ENCODE peak calls at places on chromosomes 6 and 20, in four cellular contexts. One of them, this sample, is unnamed.

GRCh38 chr6:112338310-112338709 is 8.8 kb upstream of the RFPL4B start:
- DNase-seq in GM12878: no peak
- DNase-seq in K562: no peak
- DNase-seq in HL-60: no peak
- DNase-seq in this sample: no peak

GRCh38 chr6:1608976-1609661 is 596 bp upstream of the FOXC1 start:
- DNase-seq in HL-60: no peak
- DNase-seq in GM12878: no peak
- DNase-seq in K562: no peak
- DNase-seq in this sample: no peak

GRCh38 chr6:15464211-15464725 is 198.6 kb downstream of the DTNBP1 start:
- DNase-seq in GM12878: no peak
- DNase-seq in HL-60: peak
- DNase-seq in K562: peak
- DNase-seq in this sample: no peak

GRCh38 chr6:87431263-87431662 is 23.5 kb downstream of the CFAP206 start:
- DNase-seq in GM12878: no peak
- DNase-seq in K562: no peak
- DNase-seq in HL-60: no peak
- DNase-seq in this sample: no peak

GRCh38 chr6:35931120-35931561 is 10.2 kb upstream of the SRPK1 start:
- DNase-seq in HL-60: no peak
- DNase-seq in K562: no peak
- DNase-seq in GM12878: no peak
- DNase-seq in this sample: no peak

GRCh38 chr6:97136644-97137358 is 146.2 kb downstream of the MMS22L start:
- DNase-seq in GM12878: peak
- DNase-seq in K562: no peak
- DNase-seq in HL-60: no peak
- DNase-seq in this sample: no peak

GRCh38 chr6:97923249-97923648 is 640.2 kb upstream of the MMS22L start:
- DNase-seq in K562: no peak
- DNase-seq in GM12878: no peak
- DNase-seq in HL-60: no peak
- DNase-seq in this sample: no peak

GRCh38 chr6:15962449-15962764 is 166.5 kb upstream of the MYLIP start:
- DNase-seq in GM12878: no peak
- DNase-seq in K562: no peak
- DNase-seq in HL-60: no peak
- DNase-seq in this sample: peak

GRCh38 chr20:41181567-41181966 is 44.2 kb downstream of the PLCG1 start:
- DNase-seq in HL-60: no peak
- DNase-seq in GM12878: no peak
- DNase-seq in K562: no peak
- DNase-seq in this sample: no peak

GRCh38 chr6:71468038-71468437 is 179.4 kb downstream of the OGFRL1 start:
- DNase-seq in HL-60: no peak
- DNase-seq in K562: no peak
- DNase-seq in GM12878: no peak
- DNase-seq in this sample: no peak

GRCh38 chr6:16130932-16131387 is 2.1 kb downstream of the MYLIP start:
- DNase-seq in GM12878: peak
- DNase-seq in HL-60: peak
- DNase-seq in K562: peak
- DNase-seq in this sample: peak

GRCh38 chr6:22826961-22827360 is 257.6 kb downstream of the HDGFL1 start:
- DNase-seq in HL-60: no peak
- DNase-seq in K562: no peak
- DNase-seq in GM12878: no peak
- DNase-seq in this sample: no peak

GRCh38 chr20:13771853-13772453 is 12.8 kb downstream of the ESF1 start:
- DNase-seq in HL-60: no peak
- DNase-seq in GM12878: no peak
- DNase-seq in K562: peak
- DNase-seq in this sample: no peak

GRCh38 chr6:88380083-88380482 is 213.9 kb upstream of the CNR1 start:
- DNase-seq in GM12878: no peak
- DNase-seq in K562: no peak
- DNase-seq in HL-60: peak
- DNase-seq in this sample: no peak

GRCh38 chr20:61640171-61640570 is 388.1 kb downstream of the CDH4 start:
- DNase-seq in K562: no peak
- DNase-seq in HL-60: no peak
- DNase-seq in GM12878: no peak
- DNase-seq in this sample: no peak

GRCh38 chr6:11043961-11044711 is at the start of gene ELOVL2:
- DNase-seq in K562: peak
- DNase-seq in GM12878: no peak
- DNase-seq in HL-60: peak
- DNase-seq in this sample: peak

GRCh38 chr6:65064844-65065243 is 642.2 kb downstream of the EYS start:
- DNase-seq in K562: no peak
- DNase-seq in GM12878: no peak
- DNase-seq in HL-60: no peak
- DNase-seq in this sample: no peak

GRCh38 chr6:105993769-105994521 is 92.2 kb upstream of the PRDM1 start:
- DNase-seq in HL-60: peak
- DNase-seq in K562: no peak
- DNase-seq in GM12878: no peak
- DNase-seq in this sample: no peak

GRCh38 chr6:53793318-53793975 is 1.4 kb upstream of the LRRC1 start:
- DNase-seq in K562: no peak
- DNase-seq in HL-60: peak
- DNase-seq in GM12878: no peak
- DNase-seq in this sample: no peak

GRCh38 chr20:61883867-61884393 is 181.8 kb downstream of the TAF4 start:
- DNase-seq in GM12878: no peak
- DNase-seq in K562: no peak
- DNase-seq in HL-60: no peak
- DNase-seq in this sample: no peak

GRCh38 chr20:22226849-22227248 is 357.5 kb downstream of the FOXA2 start:
- DNase-seq in K562: no peak
- DNase-seq in GM12878: peak
- DNase-seq in HL-60: no peak
- DNase-seq in this sample: no peak

GRCh38 chr6:21348462-21349195 is 244.9 kb upstream of the SOX4 start:
- DNase-seq in GM12878: no peak
- DNase-seq in K562: no peak
- DNase-seq in HL-60: no peak
- DNase-seq in this sample: no peak

GRCh38 chr6:8183266-8183665 is 80.9 kb upstream of the EEF1E1 start:
- DNase-seq in HL-60: no peak
- DNase-seq in GM12878: no peak
- DNase-seq in K562: no peak
- DNase-seq in this sample: no peak

GRCh38 chr6:39882567-39882953 is 51.7 kb downstream of the MOCS1 start:
- DNase-seq in GM12878: no peak
- DNase-seq in K562: no peak
- DNase-seq in HL-60: no peak
- DNase-seq in this sample: no peak

GRCh38 chr6:117616971-117617765 is 14.9 kb upstream of the GOPC start:
- DNase-seq in HL-60: no peak
- DNase-seq in K562: no peak
- DNase-seq in GM12878: no peak
- DNase-seq in this sample: no peak

GRCh38 chr6:106474476-106474875 is 114.0 kb downstream of the CRYBG1 start:
- DNase-seq in HL-60: no peak
- DNase-seq in GM12878: no peak
- DNase-seq in K562: no peak
- DNase-seq in this sample: no peak

GRCh38 chr6:33908025-33908424 is 104.2 kb upstream of the MLN start:
- DNase-seq in HL-60: no peak
- DNase-seq in GM12878: no peak
- DNase-seq in K562: no peak
- DNase-seq in this sample: no peak

GRCh38 chr6:122558027-122558426 is 52.2 kb upstream of the PKIB start:
- DNase-seq in HL-60: no peak
- DNase-seq in K562: no peak
- DNase-seq in GM12878: no peak
- DNase-seq in this sample: no peak

GRCh38 chr6:105890521-105891244 is 195.5 kb upstream of the PRDM1 start:
- DNase-seq in K562: no peak
- DNase-seq in GM12878: no peak
- DNase-seq in HL-60: no peak
- DNase-seq in this sample: no peak

GRCh38 chr20:278607-279571 is 11.7 kb downstream of the C20orf96 start:
- DNase-seq in K562: no peak
- DNase-seq in HL-60: no peak
- DNase-seq in GM12878: no peak
- DNase-seq in this sample: no peak

GRCh38 chr6:159977242-159978214 is 8.6 kb downstream of the IGF2R start:
- DNase-seq in K562: no peak
- DNase-seq in GM12878: no peak
- DNase-seq in HL-60: no peak
- DNase-seq in this sample: no peak

GRCh38 chr6:34132486-34133185 is 13.3 kb downstream of the GRM4 start:
- DNase-seq in GM12878: no peak
- DNase-seq in K562: peak
- DNase-seq in HL-60: no peak
- DNase-seq in this sample: peak

GRCh38 chr20:44527716-44528199 is 5.9 kb upstream of the SERINC3 start:
- DNase-seq in HL-60: no peak
- DNase-seq in GM12878: no peak
- DNase-seq in K562: no peak
- DNase-seq in this sample: no peak

GRCh38 chr6:84554069-84554468 is 210.3 kb downstream of the TBX18 start:
- DNase-seq in K562: no peak
- DNase-seq in GM12878: no peak
- DNase-seq in HL-60: no peak
- DNase-seq in this sample: no peak

GRCh38 chr20:35296101-35296554 is 3.9 kb upstream of the FAM83C start:
- DNase-seq in HL-60: no peak
- DNase-seq in K562: no peak
- DNase-seq in GM12878: no peak
- DNase-seq in this sample: no peak

GRCh38 chr6:148959008-148959407 is 212.2 kb downstream of the UST start:
- DNase-seq in HL-60: no peak
- DNase-seq in K562: no peak
- DNase-seq in GM12878: no peak
- DNase-seq in this sample: no peak

DNA sequence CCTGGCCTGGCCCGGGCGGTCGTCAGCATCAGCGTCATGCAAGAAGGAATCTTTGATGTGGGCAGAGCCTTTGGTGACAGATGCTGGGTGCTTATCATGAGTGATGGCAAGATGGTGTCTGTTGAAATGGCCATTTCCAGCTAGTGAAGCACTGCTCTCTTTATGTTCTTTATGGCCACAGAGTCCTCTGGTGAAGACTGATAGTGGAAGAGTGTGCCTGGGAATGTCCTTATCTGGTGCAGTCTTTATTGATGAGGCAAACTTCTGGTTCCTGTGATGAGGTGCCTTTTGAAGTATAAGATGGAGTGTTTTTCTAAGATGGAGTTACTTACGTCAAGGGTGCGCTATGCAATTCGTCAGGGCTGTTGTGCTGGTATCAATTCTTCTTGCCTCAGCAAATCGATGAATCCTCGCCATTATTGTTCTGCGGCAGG is 22.6 kb upstream of the CCR6 start:
- DNase-seq in HL-60: no peak
- DNase-seq in GM12878: no peak
- DNase-seq in K562: peak
- DNase-seq in this sample: no peak
- TF ChIP-seq SPI1 in HL-60: no peak
- TF ChIP-seq SPI1 in GM12878: no peak
- TF ChIP-seq SPI1 in K562: no peak
- TF ChIP-seq SPI1 in this sample: no peak

DNA sequence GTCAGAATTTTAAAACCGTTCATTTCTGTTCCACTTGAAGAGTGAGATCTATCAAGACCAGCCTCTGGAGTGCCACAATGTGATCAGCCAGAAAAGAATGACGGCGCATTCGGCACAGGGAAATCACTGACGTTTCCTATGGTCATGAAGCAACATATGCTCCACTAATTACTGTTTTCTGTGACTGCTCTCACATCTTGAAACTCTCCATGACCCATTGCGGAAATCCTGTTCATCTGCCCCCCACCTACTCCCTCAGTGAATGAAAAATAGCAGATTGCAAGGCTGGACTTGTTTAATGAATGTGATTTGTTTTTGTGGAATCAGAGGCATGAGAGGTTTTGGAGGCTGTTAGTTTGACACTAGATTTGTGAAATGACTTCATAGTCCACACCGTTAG is 53.3 kb downstream of the SAMD5 start:
- DNase-seq in HL-60: no peak
- DNase-seq in K562: no peak
- DNase-seq in GM12878: no peak
- DNase-seq in this sample: no peak
- TF ChIP-seq SPI1 in HL-60: no peak
- TF ChIP-seq SPI1 in K562: no peak
- TF ChIP-seq SPI1 in GM12878: no peak
- TF ChIP-seq SPI1 in this sample: no peak

GRCh38 chr6:4280721-4281120 is 145.3 kb upstream of the ECI2 start:
- DNase-seq in GM12878: no peak
- DNase-seq in HL-60: no peak
- DNase-seq in K562: no peak
- DNase-seq in this sample: no peak

GRCh38 chr6:4282926-4283325 is 147.6 kb upstream of the ECI2 start:
- DNase-seq in K562: no peak
- DNase-seq in HL-60: no peak
- DNase-seq in GM12878: no peak
- DNase-seq in this sample: no peak

GRCh38 chr6:4280031-4280430 is 144.7 kb upstream of the ECI2 start:
- DNase-seq in HL-60: no peak
- DNase-seq in GM12878: no peak
- DNase-seq in K562: no peak
- DNase-seq in this sample: no peak

GRCh38 chr6:4281341-4282293 is 146.2 kb upstream of the ECI2 start:
- DNase-seq in HL-60: no peak
- DNase-seq in K562: no peak
- DNase-seq in GM12878: peak
- DNase-seq in this sample: peak
- TF ChIP-seq SPI1 in HL-60: no peak
- TF ChIP-seq SPI1 in K562: no peak
- TF ChIP-seq SPI1 in GM12878: peak
- TF ChIP-seq SPI1 in this sample: peak

GRCh38 chr6:12761376-12762115 is 45.0 kb downstream of the PHACTR1 start:
- DNase-seq in HL-60: no peak
- DNase-seq in K562: no peak
- DNase-seq in GM12878: no peak
- DNase-seq in this sample: no peak
- TF ChIP-seq SPI1 in HL-60: no peak
- TF ChIP-seq SPI1 in K562: no peak
- TF ChIP-seq SPI1 in GM12878: no peak
- TF ChIP-seq SPI1 in this sample: no peak